ENCODE peak calls at places on chromosomes 7 and 10, in ten cellular contexts. O, C, S, I, D, T, V, X, W and Q are unnamed samples.

GRCh38 chr7:98997836-98998235 is 119.5 kb downstream of the TRRAP start:
- DNase-seq in O (no peak), C (no peak), S (no peak), I (peak), D (no peak), T (no peak), V (no peak), X (no peak), W (no peak), Q (no peak)

GRCh38 chr10:11874568-11875182 is 51.5 kb downstream of the PROSER2 start:
- DNase-seq in O (peak), C (no peak), S (peak), I (no peak), D (peak), T (no peak), V (peak), X (peak), W (peak), Q (no peak)

GRCh38 chr10:103382769-103383168 is 13.5 kb downstream of the ATP5MK start:
- DNase-seq in O (no peak), C (no peak), S (no peak), I (no peak), D (no peak), T (no peak), V (no peak), X (no peak), W (no peak), Q (no peak)

GRCh38 chr7:156152380-156152779 is 340.1 kb upstream of the SHH start:
- DNase-seq in O (no peak), C (no peak), S (no peak), I (no peak), D (peak), T (no peak), V (no peak), X (no peak), W (no peak), Q (no peak)

GRCh38 chr7:33792547-33793105 is 112.7 kb upstream of the BMPER start:
- DNase-seq in O (no peak), C (no peak), S (no peak), I (no peak), D (no peak), T (no peak), V (no peak), X (no peak), W (no peak), Q (no peak)

GRCh38 chr10:77520995-77521394 is 116.6 kb downstream of the KCNMA1 start:
- DNase-seq in O (no peak), C (no peak), S (no peak), I (no peak), D (no peak), T (no peak), V (no peak), X (no peak), W (no peak), Q (no peak)

GRCh38 chr10:27225011-27225590 is 15.5 kb downstream of the ACBD5 start:
- DNase-seq in O (no peak), C (no peak), S (no peak), I (no peak), D (no peak), T (no peak), V (no peak), X (no peak), W (no peak), Q (no peak)

GRCh38 chr10:43861966-43862751 is 213.5 kb upstream of the ZNF32 start:
- DNase-seq in O (peak), C (no peak), S (no peak), I (peak), D (peak), T (no peak), V (peak), X (peak), W (no peak), Q (no peak)

GRCh38 chr10:14093735-14094484 is 236.8 kb downstream of the FRMD4A start:
- DNase-seq in O (peak), C (no peak), S (no peak), I (no peak), D (peak), T (no peak), V (no peak), X (peak), W (no peak), Q (no peak)

GRCh38 chr7:81515009-81515408 is 254.8 kb downstream of the HGF start:
- DNase-seq in O (no peak), C (no peak), S (no peak), I (no peak), D (no peak), T (no peak), V (no peak), X (no peak), W (no peak), Q (no peak)

GRCh38 chr7:87144173-87144657 is 8.0 kb upstream of the DMTF1 start:
- DNase-seq in O (no peak), C (no peak), S (no peak), I (no peak), D (no peak), T (no peak), V (no peak), X (no peak), W (no peak), Q (no peak)

GRCh38 chr10:74071151-74071550 is 73.2 kb downstream of the VCL start:
- DNase-seq in O (no peak), C (no peak), S (no peak), I (no peak), D (peak), T (no peak), V (no peak), X (peak), W (no peak), Q (no peak)

GRCh38 chr7:135499818-135500217 is 10.1 kb downstream of the CNOT4 start:
- DNase-seq in O (no peak), C (no peak), S (no peak), I (no peak), D (no peak), T (no peak), V (no peak), X (peak), W (no peak), Q (no peak)

GRCh38 chr7:26060713-26061339 is 91.2 kb upstream of the NFE2L3 start:
- DNase-seq in O (no peak), C (no peak), S (no peak), I (no peak), D (no peak), T (no peak), V (no peak), X (peak), W (no peak), Q (no peak)

GRCh38 chr7:84510501-84510900 is 315.9 kb upstream of the SEMA3A start:
- DNase-seq in O (no peak), C (no peak), S (no peak), I (no peak), D (no peak), T (no peak), V (no peak), X (peak), W (no peak), Q (no peak)

GRCh38 chr7:63028376-63029206 is 970.1 kb upstream of the ZNF722 start:
- DNase-seq in O (no peak), C (no peak), S (no peak), I (no peak), D (no peak), T (no peak), V (no peak), X (no peak), W (no peak), Q (no peak)

GRCh38 chr10:12348341-12348869 is 942 bp upstream of the CAMK1D start:
- DNase-seq in O (no peak), C (no peak), S (no peak), I (no peak), D (no peak), T (no peak), V (no peak), X (no peak), W (no peak), Q (no peak)

GRCh38 chr10:88474884-88475844 is 108.0 kb downstream of the RNLS start:
- DNase-seq in O (no peak), C (peak), S (no peak), I (no peak), D (no peak), T (no peak), V (no peak), X (peak), W (no peak), Q (peak)

GRCh38 chr10:124725171-124725631 is 19.0 kb downstream of the FAM53B start:
- DNase-seq in O (no peak), C (no peak), S (no peak), I (peak), D (no peak), T (peak), V (peak), X (no peak), W (no peak), Q (no peak)

GRCh38 chr10:110168601-110169481 is 38.6 kb upstream of the MXI1 start:
- DNase-seq in O (no peak), C (no peak), S (no peak), I (no peak), D (no peak), T (no peak), V (peak), X (no peak), W (no peak), Q (no peak)

GRCh38 chr7:127382301-127383085 is 10.0 kb downstream of the ZNF800 start:
- DNase-seq in O (no peak), C (no peak), S (no peak), I (no peak), D (no peak), T (no peak), V (no peak), X (no peak), W (no peak), Q (no peak)

GRCh38 chr10:114356786-114357588 is 47.3 kb downstream of the AFAP1L2 start:
- DNase-seq in O (no peak), C (no peak), S (no peak), I (no peak), D (peak), T (no peak), V (no peak), X (no peak), W (no peak), Q (no peak)

GRCh38 chr7:30074422-30075030 is 46.3 kb downstream of the PLEKHA8 start:
- DNase-seq in O (peak), C (no peak), S (peak), I (no peak), D (no peak), T (no peak), V (no peak), X (peak), W (no peak), Q (no peak)
- TF ChIP-seq CTCF in O (peak), C (no peak), S (peak), I (peak), D (peak), T (peak), V (no peak), X (peak), W (peak), Q (peak)

DNA sequence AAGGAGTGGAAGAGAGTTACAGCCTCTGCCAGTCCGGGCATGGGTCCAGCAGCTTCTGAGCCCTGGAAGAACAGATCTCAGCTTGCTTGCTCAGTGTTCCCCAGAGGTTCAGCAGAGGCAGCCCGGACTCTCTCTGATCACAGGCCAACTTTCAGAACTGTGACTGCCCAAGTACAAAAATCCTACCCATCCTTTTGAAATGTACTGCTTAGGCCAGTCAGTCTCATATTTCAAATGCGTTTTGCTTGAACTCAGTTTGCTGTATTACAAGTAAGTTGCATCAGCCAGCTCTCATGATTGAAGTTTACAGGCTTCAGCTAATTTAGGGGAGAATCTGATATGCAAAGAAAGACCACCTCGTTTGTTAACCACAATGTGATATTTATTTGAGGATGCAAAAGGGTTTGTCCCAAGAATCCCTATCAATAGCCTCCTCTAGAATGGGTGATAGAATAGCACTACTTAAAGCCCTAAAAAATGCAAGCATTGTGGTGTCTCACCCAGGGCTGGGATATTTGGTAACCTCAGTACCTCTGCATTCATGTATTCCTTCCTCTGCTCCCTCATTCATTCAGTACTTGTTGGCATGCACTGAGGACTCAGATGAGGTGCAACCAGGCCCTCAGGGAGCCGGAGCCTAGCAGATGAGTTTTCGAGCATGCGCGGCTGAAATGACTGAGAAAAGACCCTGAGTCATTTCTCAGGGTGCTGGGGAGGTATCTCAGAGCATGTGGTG is 7.0 kb downstream of the AIMP2 start:
- DNase-seq in O (no peak), C (peak), S (no peak), I (peak), D (peak), T (peak), V (no peak), X (peak), W (peak), Q (peak)
- H3K27ac ChIP-seq in O (peak), C (peak), S (peak), I (no peak), D (peak), T (no peak), V (peak), X (peak), W (peak), Q (peak)

GRCh38 chr7:32218741-32219283 is 148.6 kb upstream of the PDE1C start:
- DNase-seq in O (no peak), C (no peak), S (no peak), I (no peak), D (no peak), T (no peak), V (no peak), X (no peak), W (no peak), Q (no peak)
- H3K4me3 ChIP-seq in O (no peak), C (no peak), S (no peak), I (no peak), D (no peak), T (no peak), V (no peak), X (no peak), W (no peak), Q (no peak)

GRCh38 chr7:125122225-125122624 is 192.6 kb upstream of the POT1 start:
- DNase-seq in O (no peak), C (no peak), S (no peak), I (no peak), D (no peak), T (no peak), V (no peak), X (peak), W (no peak), Q (no peak)

GRCh38 chr7:125130173-125130572 is 200.5 kb upstream of the POT1 start:
- DNase-seq in O (no peak), C (no peak), S (no peak), I (no peak), D (no peak), T (no peak), V (no peak), X (no peak), W (no peak), Q (no peak)

GRCh38 chr7:125127304-125127703 is 197.7 kb upstream of the POT1 start:
- DNase-seq in O (no peak), C (no peak), S (no peak), I (no peak), D (no peak), T (no peak), V (no peak), X (no peak), W (no peak), Q (no peak)

GRCh38 chr7:125125315-125125714 is 195.7 kb upstream of the POT1 start:
- DNase-seq in O (no peak), C (no peak), S (no peak), I (no peak), D (no peak), T (no peak), V (no peak), X (no peak), W (no peak), Q (no peak)

DNA sequence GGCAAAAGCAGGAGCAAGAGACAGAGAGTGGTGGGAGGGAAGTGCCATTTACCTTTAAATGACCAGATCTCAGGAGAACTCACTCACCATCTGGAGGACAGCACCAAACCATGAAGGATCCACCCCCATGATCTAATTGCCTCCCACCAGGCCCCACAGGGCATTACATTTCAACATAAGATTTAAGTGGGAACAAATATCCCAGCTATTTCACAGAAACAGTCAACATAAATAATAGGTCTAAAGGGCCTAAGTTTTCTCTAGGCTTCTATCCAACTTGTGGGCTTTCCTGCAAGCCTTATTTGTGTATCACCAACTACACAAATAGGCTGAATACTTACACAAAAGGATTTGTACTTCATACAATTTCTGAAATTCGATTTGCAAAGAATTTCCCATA is 196.8 kb upstream of the POT1 start:
- DNase-seq in O (no peak), C (no peak), S (no peak), I (no peak), D (no peak), T (no peak), V (no peak), X (peak), W (no peak), Q (no peak)
- TF ChIP-seq CTCF in O (no peak), C (no peak), S (no peak), I (no peak), D (no peak), T (no peak), V (no peak), X (no peak), W (no peak), Q (no peak)

DNA sequence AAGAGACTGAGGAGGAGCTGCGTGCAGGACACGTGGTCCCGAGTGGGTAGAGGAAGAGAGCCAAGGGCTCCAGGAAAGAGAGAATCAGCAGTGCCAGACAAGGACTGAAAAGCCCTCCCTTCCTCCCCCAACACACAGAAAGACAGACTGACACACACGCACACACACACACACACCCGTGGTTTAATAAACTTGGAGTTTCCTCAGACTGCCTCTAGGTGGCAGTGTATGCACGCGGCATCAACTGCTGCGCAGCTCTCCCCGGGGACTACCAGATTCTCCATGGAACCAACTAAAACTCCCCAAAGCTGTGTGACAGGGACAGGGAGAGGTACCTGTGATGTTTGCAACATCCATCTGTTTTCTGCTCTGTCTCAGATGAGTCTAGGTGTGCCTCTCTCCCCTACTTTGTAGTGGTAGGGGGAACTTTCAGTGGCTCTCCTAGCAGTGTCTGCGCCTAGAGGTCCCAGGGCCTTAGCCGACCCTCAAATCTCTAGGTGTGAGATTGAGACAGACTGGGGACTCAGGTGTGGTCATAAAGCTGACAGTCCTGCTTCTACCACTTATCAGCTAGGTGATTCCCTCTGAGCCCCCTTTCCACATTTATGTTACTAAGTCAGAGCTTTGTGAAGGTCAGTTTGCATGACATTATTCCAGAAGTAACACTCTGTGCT is 9.3 kb upstream of the TSPAN14 start:
- DNase-seq in O (peak), C (peak), S (no peak), I (peak), D (peak), T (peak), V (peak), X (peak), W (peak), Q (peak)
- H3K27ac ChIP-seq in O (peak), C (no peak), S (no peak), I (no peak), D (no peak), T (no peak), V (no peak), X (no peak), W (peak), Q (peak)